ENCODE peak calls at places on chromosomes 7 and 10, in nine cellular contexts. One of them, this sample, is unnamed.

GRCh38 chr7:65307651-65308299 is 65.9 kb upstream of the ZNF92 start:
- DNase-seq in putamen: peak
- DNase-seq in activated CD8-positive, alpha-beta memory T cell treated with anti-CD3 and anti-CD28 coated beads for 24 hours: peak
- DNase-seq in right atrium auricular region: no peak
- DNase-seq in fibroblast of pulmonary artery: peak
- DNase-seq in DMS79 treated with DMSO at 0.1 percent for 48 hours: peak
- DNase-seq in AG10803: peak
- DNase-seq in small intestine: peak
- DNase-seq in naive thymus-derived CD8-positive, alpha-beta T cell: peak
- DNase-seq in this sample: peak

GRCh38 chr10:60549686-60550085 is 160.0 kb upstream of the ANK3 start:
- DNase-seq in right atrium auricular region: no peak
- DNase-seq in DMS79 treated with DMSO at 0.1 percent for 48 hours: no peak
- DNase-seq in activated CD8-positive, alpha-beta memory T cell treated with anti-CD3 and anti-CD28 coated beads for 24 hours: no peak
- DNase-seq in AG10803: peak
- DNase-seq in putamen: no peak
- DNase-seq in fibroblast of pulmonary artery: peak
- DNase-seq in small intestine: peak
- DNase-seq in naive thymus-derived CD8-positive, alpha-beta T cell: no peak
- DNase-seq in this sample: no peak

GRCh38 chr7:150931199-150931869 is 46.8 kb downstream of the KCNH2 start:
- DNase-seq in fibroblast of pulmonary artery: no peak
- DNase-seq in DMS79 treated with DMSO at 0.1 percent for 48 hours: peak
- DNase-seq in right atrium auricular region: no peak
- DNase-seq in naive thymus-derived CD8-positive, alpha-beta T cell: peak
- DNase-seq in activated CD8-positive, alpha-beta memory T cell treated with anti-CD3 and anti-CD28 coated beads for 24 hours: peak
- DNase-seq in putamen: no peak
- DNase-seq in AG10803: no peak
- DNase-seq in small intestine: peak
- DNase-seq in this sample: no peak

GRCh38 chr7:47283497-47284131 is 298.3 kb downstream of the TNS3 start:
- DNase-seq in activated CD8-positive, alpha-beta memory T cell treated with anti-CD3 and anti-CD28 coated beads for 24 hours: no peak
- DNase-seq in AG10803: no peak
- DNase-seq in naive thymus-derived CD8-positive, alpha-beta T cell: no peak
- DNase-seq in fibroblast of pulmonary artery: no peak
- DNase-seq in small intestine: peak
- DNase-seq in DMS79 treated with DMSO at 0.1 percent for 48 hours: no peak
- DNase-seq in putamen: no peak
- DNase-seq in right atrium auricular region: no peak
- DNase-seq in this sample: no peak

GRCh38 chr10:49618861-49619260 is 5.0 kb downstream of the CHAT start:
- DNase-seq in activated CD8-positive, alpha-beta memory T cell treated with anti-CD3 and anti-CD28 coated beads for 24 hours: no peak
- DNase-seq in right atrium auricular region: no peak
- DNase-seq in AG10803: no peak
- DNase-seq in fibroblast of pulmonary artery: no peak
- DNase-seq in putamen: no peak
- DNase-seq in naive thymus-derived CD8-positive, alpha-beta T cell: no peak
- DNase-seq in small intestine: no peak
- DNase-seq in DMS79 treated with DMSO at 0.1 percent for 48 hours: no peak
- DNase-seq in this sample: no peak

GRCh38 chr7:47951374-47951773 is 3.1 kb upstream of the PKD1L1 start:
- DNase-seq in activated CD8-positive, alpha-beta memory T cell treated with anti-CD3 and anti-CD28 coated beads for 24 hours: no peak
- DNase-seq in fibroblast of pulmonary artery: no peak
- DNase-seq in right atrium auricular region: no peak
- DNase-seq in small intestine: no peak
- DNase-seq in DMS79 treated with DMSO at 0.1 percent for 48 hours: no peak
- DNase-seq in putamen: no peak
- DNase-seq in naive thymus-derived CD8-positive, alpha-beta T cell: no peak
- DNase-seq in AG10803: no peak
- DNase-seq in this sample: no peak

GRCh38 chr7:34675749-34676374 is 17.8 kb downstream of the NPSR1 start:
- DNase-seq in AG10803: peak
- DNase-seq in naive thymus-derived CD8-positive, alpha-beta T cell: no peak
- DNase-seq in putamen: no peak
- DNase-seq in DMS79 treated with DMSO at 0.1 percent for 48 hours: no peak
- DNase-seq in activated CD8-positive, alpha-beta memory T cell treated with anti-CD3 and anti-CD28 coated beads for 24 hours: no peak
- DNase-seq in small intestine: no peak
- DNase-seq in right atrium auricular region: no peak
- DNase-seq in fibroblast of pulmonary artery: peak
- DNase-seq in this sample: peak

GRCh38 chr10:113993489-113993932 is 50.2 kb upstream of the ADRB1 start:
- DNase-seq in small intestine: no peak
- DNase-seq in DMS79 treated with DMSO at 0.1 percent for 48 hours: no peak
- DNase-seq in putamen: no peak
- DNase-seq in naive thymus-derived CD8-positive, alpha-beta T cell: no peak
- DNase-seq in AG10803: peak
- DNase-seq in fibroblast of pulmonary artery: no peak
- DNase-seq in right atrium auricular region: peak
- DNase-seq in activated CD8-positive, alpha-beta memory T cell treated with anti-CD3 and anti-CD28 coated beads for 24 hours: no peak
- DNase-seq in this sample: peak

GRCh38 chr10:70681731-70682005 is 9.4 kb downstream of the ADAMTS14 start:
- DNase-seq in activated CD8-positive, alpha-beta memory T cell treated with anti-CD3 and anti-CD28 coated beads for 24 hours: no peak
- DNase-seq in right atrium auricular region: no peak
- DNase-seq in AG10803: no peak
- DNase-seq in naive thymus-derived CD8-positive, alpha-beta T cell: no peak
- DNase-seq in DMS79 treated with DMSO at 0.1 percent for 48 hours: no peak
- DNase-seq in fibroblast of pulmonary artery: no peak
- DNase-seq in small intestine: no peak
- DNase-seq in putamen: no peak
- DNase-seq in this sample: no peak

GRCh38 chr10:112818381-112818780 is 131.7 kb upstream of the TCF7L2 start:
- DNase-seq in putamen: no peak
- DNase-seq in right atrium auricular region: no peak
- DNase-seq in fibroblast of pulmonary artery: no peak
- DNase-seq in naive thymus-derived CD8-positive, alpha-beta T cell: no peak
- DNase-seq in AG10803: no peak
- DNase-seq in DMS79 treated with DMSO at 0.1 percent for 48 hours: no peak
- DNase-seq in activated CD8-positive, alpha-beta memory T cell treated with anti-CD3 and anti-CD28 coated beads for 24 hours: no peak
- DNase-seq in small intestine: no peak
- DNase-seq in this sample: no peak

GRCh38 chr7:22184549-22185199 is 172.3 kb downstream of the RAPGEF5 start:
- DNase-seq in right atrium auricular region: no peak
- DNase-seq in AG10803: no peak
- DNase-seq in fibroblast of pulmonary artery: no peak
- DNase-seq in DMS79 treated with DMSO at 0.1 percent for 48 hours: peak
- DNase-seq in naive thymus-derived CD8-positive, alpha-beta T cell: no peak
- DNase-seq in small intestine: no peak
- DNase-seq in putamen: no peak
- DNase-seq in activated CD8-positive, alpha-beta memory T cell treated with anti-CD3 and anti-CD28 coated beads for 24 hours: no peak
- DNase-seq in this sample: no peak

GRCh38 chr10:92342801-92343200 is 51.8 kb downstream of the MARCHF5 start:
- DNase-seq in naive thymus-derived CD8-positive, alpha-beta T cell: no peak
- DNase-seq in fibroblast of pulmonary artery: no peak
- DNase-seq in DMS79 treated with DMSO at 0.1 percent for 48 hours: no peak
- DNase-seq in putamen: no peak
- DNase-seq in right atrium auricular region: no peak
- DNase-seq in activated CD8-positive, alpha-beta memory T cell treated with anti-CD3 and anti-CD28 coated beads for 24 hours: no peak
- DNase-seq in AG10803: peak
- DNase-seq in small intestine: no peak
- DNase-seq in this sample: peak

GRCh38 chr7:1853619-1854520 is 183.8 kb downstream of the ELFN1 start:
- DNase-seq in fibroblast of pulmonary artery: no peak
- DNase-seq in naive thymus-derived CD8-positive, alpha-beta T cell: no peak
- DNase-seq in AG10803: no peak
- DNase-seq in activated CD8-positive, alpha-beta memory T cell treated with anti-CD3 and anti-CD28 coated beads for 24 hours: no peak
- DNase-seq in DMS79 treated with DMSO at 0.1 percent for 48 hours: no peak
- DNase-seq in putamen: no peak
- DNase-seq in right atrium auricular region: no peak
- DNase-seq in small intestine: no peak
- DNase-seq in this sample: no peak

GRCh38 chr10:99966306-99966705 is 43.4 kb downstream of the DNMBP start:
- DNase-seq in fibroblast of pulmonary artery: peak
- DNase-seq in putamen: no peak
- DNase-seq in naive thymus-derived CD8-positive, alpha-beta T cell: no peak
- DNase-seq in DMS79 treated with DMSO at 0.1 percent for 48 hours: no peak
- DNase-seq in small intestine: peak
- DNase-seq in AG10803: peak
- DNase-seq in activated CD8-positive, alpha-beta memory T cell treated with anti-CD3 and anti-CD28 coated beads for 24 hours: no peak
- DNase-seq in right atrium auricular region: no peak
- DNase-seq in this sample: peak

GRCh38 chr10:24762966-24763623 is 39.4 kb upstream of the ARHGAP21 start:
- DNase-seq in fibroblast of pulmonary artery: peak
- DNase-seq in DMS79 treated with DMSO at 0.1 percent for 48 hours: no peak
- DNase-seq in naive thymus-derived CD8-positive, alpha-beta T cell: no peak
- DNase-seq in activated CD8-positive, alpha-beta memory T cell treated with anti-CD3 and anti-CD28 coated beads for 24 hours: no peak
- DNase-seq in small intestine: no peak
- DNase-seq in right atrium auricular region: no peak
- DNase-seq in AG10803: peak
- DNase-seq in putamen: no peak
- DNase-seq in this sample: peak

GRCh38 chr10:6035926-6036575 is 26.1 kb downstream of the IL2RA start:
- DNase-seq in putamen: no peak
- DNase-seq in naive thymus-derived CD8-positive, alpha-beta T cell: no peak
- DNase-seq in activated CD8-positive, alpha-beta memory T cell treated with anti-CD3 and anti-CD28 coated beads for 24 hours: peak
- DNase-seq in right atrium auricular region: no peak
- DNase-seq in DMS79 treated with DMSO at 0.1 percent for 48 hours: no peak
- DNase-seq in small intestine: no peak
- DNase-seq in fibroblast of pulmonary artery: no peak
- DNase-seq in AG10803: no peak
- DNase-seq in this sample: no peak

GRCh38 chr10:102649770-102650654 is 5.7 kb downstream of the TRIM8 start:
- DNase-seq in naive thymus-derived CD8-positive, alpha-beta T cell: no peak
- DNase-seq in small intestine: peak
- DNase-seq in activated CD8-positive, alpha-beta memory T cell treated with anti-CD3 and anti-CD28 coated beads for 24 hours: no peak
- DNase-seq in fibroblast of pulmonary artery: no peak
- DNase-seq in putamen: no peak
- DNase-seq in DMS79 treated with DMSO at 0.1 percent for 48 hours: no peak
- DNase-seq in right atrium auricular region: no peak
- DNase-seq in AG10803: no peak
- DNase-seq in this sample: no peak

GRCh38 chr10:72688208-72688651 is 3.7 kb upstream of the MCU start:
- DNase-seq in DMS79 treated with DMSO at 0.1 percent for 48 hours: no peak
- DNase-seq in naive thymus-derived CD8-positive, alpha-beta T cell: no peak
- DNase-seq in activated CD8-positive, alpha-beta memory T cell treated with anti-CD3 and anti-CD28 coated beads for 24 hours: no peak
- DNase-seq in fibroblast of pulmonary artery: peak
- DNase-seq in right atrium auricular region: no peak
- DNase-seq in small intestine: no peak
- DNase-seq in putamen: no peak
- DNase-seq in AG10803: peak
- DNase-seq in this sample: peak

GRCh38 chr7:99375070-99375807 is 709 bp downstream of the ARPC1B start:
- DNase-seq in activated CD8-positive, alpha-beta memory T cell treated with anti-CD3 and anti-CD28 coated beads for 24 hours: peak
- DNase-seq in putamen: no peak
- DNase-seq in naive thymus-derived CD8-positive, alpha-beta T cell: peak
- DNase-seq in right atrium auricular region: peak
- DNase-seq in small intestine: peak
- DNase-seq in fibroblast of pulmonary artery: peak
- DNase-seq in DMS79 treated with DMSO at 0.1 percent for 48 hours: peak
- DNase-seq in AG10803: peak
- DNase-seq in this sample: peak